ENCODE peak calls at places on chromosomes 12 and 14, in nine cellular contexts. W, G, N, O, R, J, Y, L and V are unnamed samples.

GRCh38 chr14:57122129-57122528 is 146.6 kb downstream of the EXOC5 start:
- DNase-seq in W (no peak), J (no peak), N (no peak), R (no peak), O (no peak), G (no peak), L (no peak), Y (no peak), V (no peak)

GRCh38 chr12:64912501-64912900 is 88.1 kb downstream of the TBC1D30 start:
- DNase-seq in N (no peak), R (no peak), O (no peak), G (no peak), Y (no peak), W (no peak), L (peak; percentile 54), J (no peak), V (no peak)

GRCh38 chr12:47882796-47883546 is 21.8 kb downstream of the VDR start:
- DNase-seq in L (no peak), J (no peak), O (no peak), N (no peak), Y (peak; percentile 75), W (no peak), R (no peak), G (peak; percentile 60), V (no peak)

GRCh38 chr12:40723001-40723400 is 30.8 kb downstream of the CNTN1 start:
- DNase-seq in N (no peak), O (no peak), L (no peak), G (no peak), Y (no peak), R (no peak), J (no peak), W (no peak), V (no peak)

GRCh38 chr14:89207925-89208328 is 209.1 kb downstream of the FOXN3 start:
- DNase-seq in R (no peak), W (no peak), N (no peak), J (no peak), Y (no peak), O (no peak), L (no peak), G (no peak), V (no peak)

GRCh38 chr14:22535126-22535525 is 53.9 kb downstream of the DAD1 start:
- DNase-seq in N (no peak), R (no peak), G (no peak), Y (no peak), O (no peak), L (no peak), W (no peak), J (no peak), V (peak; percentile 54)

GRCh38 chr12:45774508-45775162 is 45.1 kb downstream of the ARID2 start:
- DNase-seq in N (peak; percentile 12), Y (no peak), L (no peak), W (no peak), O (no peak), J (no peak), G (no peak), R (no peak), V (no peak)

GRCh38 chr14:102182190-102182589 is 42.5 kb downstream of the WDR20 start:
- DNase-seq in R (peak; percentile 31), O (no peak), J (no peak), Y (no peak), G (no peak), N (peak; percentile 40), W (no peak), L (peak; percentile 57), V (no peak)

GRCh38 chr12:32051511-32052299 is 54.9 kb upstream of the BICD1 start:
- DNase-seq in G (no peak), L (peak; percentile 87), J (no peak), W (no peak), N (peak; percentile 77), R (peak; percentile 62), O (no peak), Y (no peak), V (no peak)

GRCh38 chr14:95521001-95521400 is 4.6 kb upstream of the SYNE3 start:
- DNase-seq in R (no peak), Y (no peak), W (no peak), L (no peak), J (no peak), G (no peak), N (no peak), O (no peak), V (peak; percentile 41)

GRCh38 chr12:111434680-111435338 is 29.1 kb downstream of the SH2B3 start:
- DNase-seq in W (peak; percentile 88), O (no peak), L (peak; percentile 60), R (peak; percentile 65), G (no peak), Y (peak; percentile 76), J (no peak), N (peak; percentile 69), V (no peak)

GRCh38 chr12:67646775-67647174 is 1.8 kb upstream of the DYRK2 start:
- DNase-seq in G (no peak), W (no peak), L (no peak), J (no peak), N (no peak), Y (no peak), R (no peak), O (no peak), V (no peak)

GRCh38 chr14:59281613-59282012 is 93.1 kb downstream of the DAAM1 start:
- DNase-seq in J (no peak), N (peak; percentile 77), R (no peak), G (no peak), W (no peak), O (no peak), L (peak; percentile 29), Y (no peak), V (no peak)

GRCh38 chr12:83642205-83642604 is 955.5 kb downstream of the TMTC2 start:
- DNase-seq in G (no peak), Y (no peak), W (no peak), R (no peak), J (no peak), N (no peak), L (no peak), O (no peak), V (no peak)

GRCh38 chr14:49895480-49895879 is 2.6 kb downstream of the ARF6 start:
- DNase-seq in W (no peak), O (no peak), Y (no peak), G (no peak), L (no peak), J (no peak), N (no peak), R (peak; percentile 28), V (no peak)

GRCh38 chr14:49896956-49897355 is 4.1 kb downstream of the ARF6 start:
- DNase-seq in W (no peak), O (no peak), L (no peak), N (no peak), R (peak; percentile 65), Y (no peak), G (no peak), J (no peak), V (no peak)

GRCh38 chr14:49893309-49894213 is 679 bp downstream of the ARF6 start:
- DNase-seq in L (no peak), J (peak; percentile 76), N (peak; percentile 54), R (peak; percentile 85), O (peak; percentile 46), G (peak; percentile 41), Y (peak; percentile 75), W (peak; percentile 87), V (no peak)

GRCh38 chr14:49892301-49892635 is 614 bp upstream of the ARF6 start:
- DNase-seq in L (peak; percentile 84), W (peak; percentile 72), G (peak; percentile 64), N (peak; percentile 92), R (peak; percentile 85), O (no peak), Y (peak; percentile 63), J (no peak), V (no peak)

GRCh38 chr14:49892636-49893308 is at the start of gene ARF6:
- DNase-seq in Y (peak; percentile 97), O (peak; percentile 96), J (peak; percentile 99), L (peak; percentile 98), N (peak; percentile 98), R (peak; percentile 98), W (peak; percentile 99), G (peak; percentile 97), V (peak; percentile 99)
- TF ChIP-seq CTCF in Y (peak; percentile 23), O (no peak), J (peak; percentile 25), L (no peak), N (no peak), R (no peak), W (no peak), G (peak; percentile 43), V (no peak)

GRCh38 chr14:50834802-50835276 is 3.9 kb upstream of the NIN start:
- DNase-seq in G (no peak), W (no peak), L (no peak), R (no peak), N (no peak), J (no peak), Y (no peak), O (no peak), V (peak; percentile 22)
- TF ChIP-seq CTCF in G (no peak), W (no peak), L (no peak), R (no peak), N (no peak), J (no peak), Y (no peak), O (no peak), V (no peak)

DNA sequence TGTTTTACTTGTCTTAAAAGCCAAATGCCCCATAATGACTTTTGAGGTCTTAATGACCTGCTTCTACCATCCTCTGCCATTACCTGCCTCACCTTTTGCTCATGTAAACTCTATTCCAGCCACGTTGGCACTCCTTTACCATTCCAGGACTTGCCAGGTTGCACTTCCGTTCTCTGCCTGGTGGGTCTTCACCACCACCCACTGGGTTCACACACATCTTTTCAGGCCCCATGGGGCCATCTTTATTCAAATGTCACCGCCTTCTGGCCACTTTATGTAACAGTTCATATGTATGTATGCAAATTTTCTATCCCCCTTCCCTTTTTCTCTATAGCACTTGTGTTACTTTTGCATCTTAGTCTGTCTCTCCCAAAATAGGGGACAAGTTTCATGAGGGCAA is 57.7 kb downstream of the ATP2A2 start:
- DNase-seq in Y (peak; percentile 33), O (no peak), G (no peak), N (peak; percentile 29), L (no peak), R (peak; percentile 67), J (no peak), W (peak; percentile 28), V (peak; percentile 37)
- TF ChIP-seq CTCF in Y (no peak), O (peak; percentile 15), G (no peak), N (peak; percentile 23), L (no peak), R (peak; percentile 20), J (no peak), W (peak; percentile 40), V (no peak)

GRCh38 chr14:100677925-100678765 is 48.5 kb upstream of the DLK1 start:
- DNase-seq in J (no peak), N (peak; percentile 68), G (peak; percentile 56), Y (no peak), R (peak; percentile 88), L (peak; percentile 77), W (no peak), O (no peak), V (no peak)

GRCh38 chr14:100679170-100679569 is 47.5 kb upstream of the DLK1 start:
- DNase-seq in O (no peak), G (no peak), J (no peak), N (no peak), L (no peak), W (no peak), Y (no peak), R (no peak), V (no peak)

GRCh38 chr14:100681111-100681510 is 45.6 kb upstream of the DLK1 start:
- DNase-seq in L (no peak), O (no peak), G (no peak), R (no peak), Y (no peak), N (no peak), W (no peak), J (no peak), V (no peak)

GRCh38 chr14:100680439-100681051 is 46.1 kb upstream of the DLK1 start:
- DNase-seq in O (no peak), R (peak; percentile 97), L (no peak), Y (no peak), G (no peak), W (no peak), N (no peak), J (no peak), V (no peak)

GRCh38 chr14:100679707-100680438 is 46.8 kb upstream of the DLK1 start:
- DNase-seq in W (no peak), O (no peak), J (no peak), N (peak; percentile 62), L (peak; percentile 91), G (no peak), R (peak; percentile 50), Y (no peak), V (no peak)
- TF ChIP-seq CTCF in W (no peak), O (no peak), J (no peak), N (no peak), L (peak; percentile 19), G (no peak), R (no peak), Y (no peak), V (no peak)